ENCODE peak calls at places on chromosomes 16 and 17, in five cellular contexts. One of them, this sample, is unnamed. For H3K27me3, the result is how much of the 10 kb centered on the place peaks cover.

GRCh38 chr16:51151951-51152663 is 1.0 kb upstream of the SALL1 start:
- DNase-seq in IMR-90: peak
- DNase-seq in CD8-positive, alpha-beta T cell: no peak
- DNase-seq in neural progenitor cell: peak
- DNase-seq in right lobe of liver: peak
- DNase-seq in this sample: no peak

GRCh38 chr16:383326-384020 is 1.7 kb upstream of the PGAP6 start:
- DNase-seq in IMR-90: no peak
- DNase-seq in CD8-positive, alpha-beta T cell: no peak
- DNase-seq in neural progenitor cell: peak
- DNase-seq in right lobe of liver: peak
- DNase-seq in this sample: no peak

GRCh38 chr17:42247734-42248133 is 28.5 kb downstream of the STAT5B start:
- DNase-seq in IMR-90: peak
- DNase-seq in CD8-positive, alpha-beta T cell: no peak
- DNase-seq in neural progenitor cell: no peak
- DNase-seq in right lobe of liver: no peak
- DNase-seq in this sample: no peak

GRCh38 chr17:42361781-42362186 is 26.5 kb downstream of the STAT3 start:
- DNase-seq in IMR-90: no peak
- DNase-seq in CD8-positive, alpha-beta T cell: peak
- DNase-seq in neural progenitor cell: no peak
- DNase-seq in right lobe of liver: peak
- DNase-seq in this sample: no peak

GRCh38 chr17:83186226-83186625 is 106.8 kb downstream of the METRNL start:
- DNase-seq in IMR-90: no peak
- DNase-seq in CD8-positive, alpha-beta T cell: peak
- DNase-seq in neural progenitor cell: peak
- DNase-seq in right lobe of liver: peak
- DNase-seq in this sample: no peak

GRCh38 chr16:49556252-49557069 is 182.9 kb downstream of the C16orf78 start:
- DNase-seq in IMR-90: peak
- DNase-seq in CD8-positive, alpha-beta T cell: no peak
- DNase-seq in neural progenitor cell: peak
- DNase-seq in right lobe of liver: no peak
- DNase-seq in this sample: no peak

GRCh38 chr17:40539711-40540411 is 25.4 kb downstream of the CCR7 start:
- DNase-seq in IMR-90: no peak
- DNase-seq in CD8-positive, alpha-beta T cell: no peak
- DNase-seq in neural progenitor cell: no peak
- DNase-seq in right lobe of liver: peak
- DNase-seq in this sample: no peak

GRCh38 chr16:76639685-76640289 is 362.6 kb downstream of the CNTNAP4 start:
- DNase-seq in IMR-90: peak
- DNase-seq in CD8-positive, alpha-beta T cell: no peak
- DNase-seq in neural progenitor cell: peak
- DNase-seq in right lobe of liver: peak
- DNase-seq in this sample: no peak

GRCh38 chr17:17570798-17571716 is 20.5 kb downstream of the PEMT start:
- DNase-seq in IMR-90: no peak
- DNase-seq in CD8-positive, alpha-beta T cell: no peak
- DNase-seq in neural progenitor cell: no peak
- DNase-seq in right lobe of liver: peak
- DNase-seq in this sample: no peak

GRCh38 chr16:81997738-81998137 is 13.5 kb downstream of the SDR42E1 start:
- DNase-seq in IMR-90: peak
- DNase-seq in CD8-positive, alpha-beta T cell: no peak
- DNase-seq in neural progenitor cell: no peak
- DNase-seq in right lobe of liver: no peak
- DNase-seq in this sample: no peak

GRCh38 chr17:66459811-66460270 is 157.4 kb downstream of the PRKCA start:
- DNase-seq in IMR-90: peak
- DNase-seq in CD8-positive, alpha-beta T cell: no peak
- DNase-seq in neural progenitor cell: no peak
- DNase-seq in right lobe of liver: peak
- DNase-seq in this sample: no peak

GRCh38 chr16:56999409-57000270 is 10.3 kb downstream of the NLRC5 start:
- DNase-seq in IMR-90: no peak
- DNase-seq in CD8-positive, alpha-beta T cell: no peak
- DNase-seq in neural progenitor cell: no peak
- DNase-seq in right lobe of liver: peak
- DNase-seq in this sample: no peak

GRCh38 chr16:58152246-58152868 is 23.2 kb upstream of the CFAP20 start:
- DNase-seq in IMR-90: no peak
- DNase-seq in CD8-positive, alpha-beta T cell: no peak
- DNase-seq in neural progenitor cell: no peak
- DNase-seq in right lobe of liver: no peak
- DNase-seq in this sample: no peak

GRCh38 chr16:22252317-22252716 is 44.9 kb upstream of the POLR3E start:
- DNase-seq in IMR-90: no peak
- DNase-seq in CD8-positive, alpha-beta T cell: no peak
- DNase-seq in neural progenitor cell: no peak
- DNase-seq in right lobe of liver: no peak
- DNase-seq in this sample: no peak

GRCh38 chr17:18981642-18982424 is 22.7 kb downstream of the FAM83G start:
- DNase-seq in IMR-90: peak
- DNase-seq in CD8-positive, alpha-beta T cell: no peak
- DNase-seq in neural progenitor cell: peak
- DNase-seq in right lobe of liver: peak
- DNase-seq in this sample: no peak

GRCh38 chr17:13140750-13141149 is 122.9 kb upstream of the ELAC2 start:
- DNase-seq in IMR-90: peak
- DNase-seq in CD8-positive, alpha-beta T cell: no peak
- DNase-seq in neural progenitor cell: peak
- DNase-seq in right lobe of liver: no peak
- DNase-seq in this sample: no peak

GRCh38 chr16:15597135-15597534 is 45.8 kb downstream of the MARF1 start:
- DNase-seq in IMR-90: no peak
- DNase-seq in CD8-positive, alpha-beta T cell: no peak
- DNase-seq in neural progenitor cell: no peak
- DNase-seq in right lobe of liver: no peak
- DNase-seq in this sample: no peak

GRCh38 chr16:16830401-16830800 is 451.5 kb downstream of the NPIPA7 start:
- DNase-seq in IMR-90: no peak
- DNase-seq in CD8-positive, alpha-beta T cell: no peak
- DNase-seq in neural progenitor cell: no peak
- DNase-seq in right lobe of liver: no peak
- DNase-seq in this sample: no peak

GRCh38 chr17:38577244-38577643 is 28.5 kb downstream of the SRCIN1 start:
- DNase-seq in IMR-90: no peak
- DNase-seq in CD8-positive, alpha-beta T cell: no peak
- DNase-seq in neural progenitor cell: no peak
- DNase-seq in right lobe of liver: no peak
- DNase-seq in this sample: no peak

GRCh38 chr16:70573451-70574121 is 50.0 kb downstream of the SF3B3 start:
- DNase-seq in IMR-90: peak
- DNase-seq in CD8-positive, alpha-beta T cell: no peak
- DNase-seq in neural progenitor cell: no peak
- DNase-seq in right lobe of liver: no peak
- DNase-seq in this sample: no peak

GRCh38 chr17:75875940-75876189 is 2.5 kb downstream of the TRIM47 start:
- DNase-seq in IMR-90: no peak
- DNase-seq in CD8-positive, alpha-beta T cell: no peak
- DNase-seq in neural progenitor cell: no peak
- DNase-seq in right lobe of liver: no peak
- DNase-seq in this sample: no peak

GRCh38 chr17:43556292-43556691 is 10.2 kb upstream of the ETV4 start:
- DNase-seq in IMR-90: peak
- DNase-seq in CD8-positive, alpha-beta T cell: no peak
- DNase-seq in neural progenitor cell: no peak
- DNase-seq in right lobe of liver: no peak
- DNase-seq in this sample: no peak

GRCh38 chr16:53773150-53773846 is 69.3 kb downstream of the FTO start:
- DNase-seq in IMR-90: peak
- DNase-seq in CD8-positive, alpha-beta T cell: no peak
- DNase-seq in neural progenitor cell: peak
- DNase-seq in right lobe of liver: no peak
- DNase-seq in this sample: no peak

GRCh38 chr17:4345569-4345968 is 20.9 kb downstream of the UBE2G1 start:
- DNase-seq in IMR-90: no peak
- DNase-seq in CD8-positive, alpha-beta T cell: no peak
- DNase-seq in neural progenitor cell: no peak
- DNase-seq in right lobe of liver: no peak
- DNase-seq in this sample: no peak

GRCh38 chr17:46184696-46185095 is 8.5 kb downstream of the KANSL1 start:
- DNase-seq in IMR-90: no peak
- DNase-seq in CD8-positive, alpha-beta T cell: no peak
- DNase-seq in neural progenitor cell: no peak
- DNase-seq in right lobe of liver: no peak
- DNase-seq in this sample: no peak

GRCh38 chr17:46181940-46182339 is 11.3 kb downstream of the KANSL1 start:
- DNase-seq in IMR-90: no peak
- DNase-seq in CD8-positive, alpha-beta T cell: no peak
- DNase-seq in neural progenitor cell: no peak
- DNase-seq in right lobe of liver: no peak
- DNase-seq in this sample: no peak

GRCh38 chr17:46179375-46179999 is 13.7 kb downstream of the KANSL1 start:
- DNase-seq in IMR-90: no peak
- DNase-seq in CD8-positive, alpha-beta T cell: no peak
- DNase-seq in neural progenitor cell: no peak
- DNase-seq in right lobe of liver: no peak
- DNase-seq in this sample: no peak

GRCh38 chr17:46180895-46181279 is 12.3 kb downstream of the KANSL1 start:
- DNase-seq in IMR-90: no peak
- DNase-seq in CD8-positive, alpha-beta T cell: no peak
- DNase-seq in neural progenitor cell: no peak
- DNase-seq in right lobe of liver: no peak
- DNase-seq in this sample: no peak

GRCh38 chr17:46182961-46183360 is 10.3 kb downstream of the KANSL1 start:
- DNase-seq in IMR-90: no peak
- DNase-seq in CD8-positive, alpha-beta T cell: no peak
- DNase-seq in neural progenitor cell: peak
- DNase-seq in right lobe of liver: no peak
- DNase-seq in this sample: no peak
- TF ChIP-seq CTCF in IMR-90: no peak
- TF ChIP-seq CTCF in CD8-positive, alpha-beta T cell: no peak
- TF ChIP-seq CTCF in neural progenitor cell: no peak
- TF ChIP-seq CTCF in right lobe of liver: no peak
- TF ChIP-seq CTCF in this sample: no peak

DNA sequence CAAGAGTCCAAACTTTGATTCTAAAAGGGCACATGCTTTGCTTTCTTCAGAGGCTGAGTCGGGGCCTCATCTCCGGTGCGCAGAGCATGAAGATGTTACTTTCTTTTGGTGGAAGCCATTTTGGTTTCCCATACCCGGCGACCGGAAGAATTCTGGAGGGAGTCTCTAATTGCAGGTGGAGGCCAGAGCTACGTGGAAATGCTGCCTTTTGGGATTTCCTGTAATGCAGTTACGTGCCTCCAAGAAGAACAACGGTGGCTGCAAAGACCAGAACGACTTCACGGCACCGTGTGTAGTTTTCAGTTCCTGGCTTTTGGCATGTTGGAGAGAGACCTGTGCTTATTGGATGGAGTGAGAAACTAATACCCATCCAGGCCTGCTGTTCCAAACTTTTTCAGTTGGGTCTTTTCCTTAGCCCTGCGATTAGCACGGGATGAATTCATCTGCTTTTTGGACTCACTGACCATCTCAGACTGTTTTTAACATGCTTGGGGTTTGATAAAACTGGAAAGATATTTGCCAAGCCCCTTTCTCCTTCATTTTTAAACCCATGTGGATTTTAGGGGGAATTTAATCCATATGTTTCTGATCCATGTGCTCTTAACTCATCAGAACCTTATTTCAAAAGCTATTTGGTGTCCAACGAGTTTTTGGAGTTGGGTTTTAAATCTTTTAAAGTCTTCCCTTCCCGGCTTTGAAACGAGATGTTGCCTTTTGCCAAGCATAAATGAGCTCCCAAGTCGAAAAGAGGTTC is 19.0 kb downstream of the FOXL1 start:
- DNase-seq in IMR-90: no peak
- DNase-seq in CD8-positive, alpha-beta T cell: no peak
- DNase-seq in neural progenitor cell: no peak
- DNase-seq in right lobe of liver: no peak
- DNase-seq in this sample: no peak
- H3K27ac ChIP-seq in IMR-90: no peak
- H3K27ac ChIP-seq in CD8-positive, alpha-beta T cell: no peak
- H3K27ac ChIP-seq in neural progenitor cell: no peak
- H3K27ac ChIP-seq in right lobe of liver: no peak
- H3K27ac ChIP-seq in this sample: no peak

GRCh38 chr17:49964539-49965521 is 4.2 kb upstream of the DLX4 start:
- DNase-seq in IMR-90: no peak
- DNase-seq in CD8-positive, alpha-beta T cell: peak
- DNase-seq in neural progenitor cell: peak
- DNase-seq in right lobe of liver: no peak
- DNase-seq in this sample: peak

GRCh38 chr17:49965522-49965905 is 3.5 kb upstream of the DLX4 start:
- DNase-seq in IMR-90: no peak
- DNase-seq in CD8-positive, alpha-beta T cell: no peak
- DNase-seq in neural progenitor cell: peak
- DNase-seq in right lobe of liver: no peak
- DNase-seq in this sample: no peak

GRCh38 chr17:49962599-49963276 is 6.3 kb upstream of the DLX4 start:
- DNase-seq in IMR-90: no peak
- DNase-seq in CD8-positive, alpha-beta T cell: no peak
- DNase-seq in neural progenitor cell: no peak
- DNase-seq in right lobe of liver: no peak
- DNase-seq in this sample: no peak

GRCh38 chr17:49963277-49963625 is 5.7 kb upstream of the DLX4 start:
- DNase-seq in IMR-90: no peak
- DNase-seq in CD8-positive, alpha-beta T cell: no peak
- DNase-seq in neural progenitor cell: peak
- DNase-seq in right lobe of liver: no peak
- DNase-seq in this sample: no peak

GRCh38 chr17:49963626-49964538 is 5.1 kb upstream of the DLX4 start:
- DNase-seq in IMR-90: no peak
- DNase-seq in CD8-positive, alpha-beta T cell: no peak
- DNase-seq in neural progenitor cell: peak
- DNase-seq in right lobe of liver: no peak
- DNase-seq in this sample: no peak
- H3K27me3 ChIP-seq in IMR-90: half or more
- H3K27me3 ChIP-seq in CD8-positive, alpha-beta T cell: under half
- H3K27me3 ChIP-seq in neural progenitor cell: half or more
- H3K27me3 ChIP-seq in right lobe of liver: under half
- H3K27me3 ChIP-seq in this sample: half or more

GRCh38 chr16:2764718-2765117 is 12.3 kb downstream of the SRRM2 start:
- DNase-seq in IMR-90: no peak
- DNase-seq in CD8-positive, alpha-beta T cell: no peak
- DNase-seq in neural progenitor cell: no peak
- DNase-seq in right lobe of liver: no peak
- DNase-seq in this sample: no peak
- TF ChIP-seq CTCF in IMR-90: no peak
- TF ChIP-seq CTCF in CD8-positive, alpha-beta T cell: no peak
- TF ChIP-seq CTCF in neural progenitor cell: no peak
- TF ChIP-seq CTCF in right lobe of liver: no peak
- TF ChIP-seq CTCF in this sample: no peak